ENCODE peak calls at places on chromosome 1, in six cellular contexts. E is stimulated activated CD4-positive, alpha-beta T cell treated with anti-CD3 and anti-CD28 coated beads, Interleukin-2, amount 100 ng/mL, for 24 hours; R is thoracic aorta; X is astrocyte of the spinal cord; O is RWPE1; G is GDM1. T is an unnamed sample.
A peak's percentile ranks its signal among the peaks of the same experiment; 100 is the strongest.

GRCh38 chr1:40818264-40818961 is 34.8 kb downstream of the KCNQ4 start:
- DNase-seq in G (no peak), O (peak; percentile 72), X (no peak), E (peak; percentile 87), R (no peak), T (no peak)

GRCh38 chr1:202861420-202862121 is 27.4 kb downstream of the RABIF start:
- DNase-seq in R (peak; percentile 83), G (peak; percentile 68), E (peak; percentile 48), O (peak; percentile 97), X (peak; percentile 86), T (no peak)

GRCh38 chr1:214957330-214958137 is 125.0 kb upstream of the KCNK2 start:
- DNase-seq in O (peak; percentile 50), X (peak; percentile 95), G (no peak), E (no peak), R (no peak), T (peak; percentile 90)

GRCh38 chr1:77303387-77303786 is 21.6 kb downstream of the AK5 start:
- DNase-seq in X (no peak), R (no peak), G (no peak), O (no peak), E (no peak), T (no peak)

GRCh38 chr1:206591236-206591635 is 21.0 kb downstream of the EIF2D start:
- DNase-seq in R (no peak), G (no peak), X (no peak), E (no peak), O (no peak), T (no peak)

GRCh38 chr1:229065613-229066012 is 205.3 kb upstream of the RAB4A start:
- DNase-seq in O (no peak), X (no peak), R (no peak), E (no peak), G (no peak), T (no peak)

GRCh38 chr1:244439391-244440032 is 12.2 kb downstream of the ADSS2 start:
- DNase-seq in O (no peak), G (no peak), E (no peak), R (no peak), X (no peak), T (no peak)

GRCh38 chr1:203631946-203632345 is 5.3 kb downstream of the ATP2B4 start:
- DNase-seq in R (no peak), E (no peak), X (no peak), O (no peak), G (no peak), T (no peak)

GRCh38 chr1:206506803-206507394 is 432 bp upstream of the RASSF5 start:
- DNase-seq in E (no peak), R (no peak), X (no peak), G (no peak), O (no peak), T (no peak)

GRCh38 chr1:5994713-5995621 is 2.7 kb upstream of the NPHP4 start:
- DNase-seq in R (no peak), G (no peak), X (no peak), O (no peak), E (peak; percentile 58), T (no peak)

GRCh38 chr1:171940373-171940772 is 99.1 kb downstream of the DNM3 start:
- DNase-seq in G (no peak), R (no peak), E (no peak), O (no peak), X (no peak), T (no peak)

GRCh38 chr1:204306076-204306475 is 53.7 kb downstream of the PLEKHA6 start:
- DNase-seq in G (no peak), E (no peak), X (no peak), R (no peak), O (no peak), T (no peak)

GRCh38 chr1:42335050-42335808 is at the start of gene FOXJ3:
- DNase-seq in X (peak; percentile 95), R (peak; percentile 55), G (peak; percentile 93), O (peak; percentile 91), E (peak; percentile 93), T (peak; percentile 59)

GRCh38 chr1:8202182-8202905 is 115.6 kb upstream of the SLC45A1 start:
- DNase-seq in E (no peak), X (peak; percentile 84), G (no peak), O (peak; percentile 41), R (peak; percentile 59), T (no peak)

GRCh38 chr1:220769205-220769604 is 17.5 kb upstream of the MTARC1 start:
- DNase-seq in G (no peak), O (no peak), R (no peak), E (no peak), X (no peak), T (no peak)

GRCh38 chr1:151998611-151999362 is 5.1 kb upstream of the S100A10 start:
- DNase-seq in O (no peak), R (no peak), E (no peak), X (no peak), G (no peak), T (no peak)

GRCh38 chr1:55833452-55834160 is 618.4 kb upstream of the USP24 start:
- DNase-seq in G (no peak), O (no peak), X (peak; percentile 64), E (no peak), R (no peak), T (no peak)

GRCh38 chr1:208654241-208654640 is 410.1 kb upstream of the PLXNA2 start:
- DNase-seq in E (no peak), G (no peak), R (no peak), X (peak; percentile 12), O (peak; percentile 8), T (no peak)

GRCh38 chr1:11176081-11176706 is 13.0 kb upstream of the ANGPTL7 start:
- DNase-seq in O (no peak), X (no peak), G (no peak), E (no peak), R (no peak), T (no peak)

GRCh38 chr1:24351247-24351646 is 32.1 kb downstream of the GRHL3 start:
- DNase-seq in G (no peak), E (no peak), X (no peak), O (no peak), R (no peak), T (no peak)

GRCh38 chr1:40344597-40344996 is 27.5 kb upstream of the COL9A2 start:
- DNase-seq in G (no peak), O (no peak), E (no peak), X (peak; percentile 7), R (peak; percentile 9), T (no peak)

GRCh38 chr1:41541592-41541952 is 57.1 kb upstream of the EDN2 start:
- DNase-seq in O (no peak), R (no peak), X (no peak), G (no peak), E (no peak), T (no peak)

GRCh38 chr1:10642403-10643080 is 153.9 kb downstream of the CASZ1 start:
- DNase-seq in E (no peak), O (no peak), X (no peak), R (no peak), G (no peak), T (no peak)

GRCh38 chr1:170027760-170028159 is 46.7 kb downstream of the KIFAP3 start:
- DNase-seq in G (no peak), X (no peak), R (no peak), O (no peak), E (no peak), T (no peak)